ENCODE peak calls at places on chromosomes 4 and X, in eight cellular contexts. P is right lobe of liver, M is lung, W is PC-9, V is cardiac muscle cell, T is testis, L is hepatocyte, I is fibroblast of lung. J is an unnamed sample. For H3K4me1, the result is how much of the 10 kb centered on the place peaks cover.

GRCh38 chrX:78708171-78708570 is 39.3 kb upstream of the LPAR4 start:
- DNase-seq in P (no peak), M (no peak), W (no peak), V (peak), T (no peak), L (peak), I (peak), J (no peak)

GRCh38 chr4:5722328-5722727 is 11.3 kb downstream of the EVC start:
- DNase-seq in P (no peak), M (no peak), W (no peak), V (no peak), T (no peak), L (peak), I (peak), J (no peak)

GRCh38 chr4:169869487-169869886 is 111.7 kb upstream of the HPF1 start:
- DNase-seq in P (no peak), M (no peak), W (no peak), V (no peak), T (no peak), L (no peak), I (no peak), J (no peak)

GRCh38 chrX:85001344-85001743 is 2.3 kb upstream of the APOOL start:
- DNase-seq in P (no peak), M (no peak), W (no peak), V (no peak), T (no peak), L (no peak), I (no peak), J (no peak)

GRCh38 chr4:156190606-156191005 is 236.9 kb upstream of the CTSO start:
- DNase-seq in P (no peak), M (no peak), W (no peak), V (no peak), T (no peak), L (no peak), I (peak), J (no peak)

GRCh38 chrX:20015945-20016617 is 25.2 kb upstream of the BCLAF3 start:
- DNase-seq in P (no peak), M (no peak), W (no peak), V (no peak), T (no peak), L (no peak), I (peak), J (no peak)

GRCh38 chr4:88257726-88258125 is 26.6 kb downstream of the PPM1K start:
- DNase-seq in P (no peak), M (no peak), W (no peak), V (no peak), T (no peak), L (no peak), I (no peak), J (no peak)

GRCh38 chr4:5711479-5712184 is 631 bp downstream of the EVC start:
- DNase-seq in P (no peak), M (no peak), W (no peak), V (no peak), T (peak), L (no peak), I (peak), J (peak)

GRCh38 chr4:82745173-82745842 is 53.3 kb downstream of the SCD5 start:
- DNase-seq in P (no peak), M (no peak), W (peak), V (no peak), T (no peak), L (no peak), I (peak), J (no peak)

GRCh38 chr4:41709844-41710481 is 38.6 kb downstream of the PHOX2B start:
- DNase-seq in P (no peak), M (no peak), W (no peak), V (no peak), T (no peak), L (peak), I (peak), J (no peak)

GRCh38 chrX:13147758-13148157 is 103.3 kb upstream of the FAM9C start:
- DNase-seq in P (no peak), M (no peak), W (no peak), V (no peak), T (no peak), L (no peak), I (no peak), J (no peak)

GRCh38 chr4:63764400-63764799 is 644.9 kb downstream of the TECRL start:
- DNase-seq in P (no peak), M (no peak), W (no peak), V (no peak), T (no peak), L (no peak), I (no peak), J (no peak)

GRCh38 chr4:138301536-138301935 is 59.4 kb upstream of the SLC7A11 start:
- DNase-seq in P (no peak), M (no peak), W (no peak), V (peak), T (no peak), L (peak), I (no peak), J (no peak)

GRCh38 chr4:6378493-6379445 is 93.6 kb downstream of the PPP2R2C start:
- DNase-seq in P (peak), M (no peak), W (no peak), V (no peak), T (no peak), L (no peak), I (no peak), J (no peak)

GRCh38 chr4:73575667-73576066 is 44.6 kb downstream of the RASSF6 start:
- DNase-seq in P (no peak), M (no peak), W (no peak), V (no peak), T (no peak), L (no peak), I (no peak), J (no peak)

GRCh38 chrX:149950681-149951080 is 12.4 kb upstream of the EOLA2 start:
- DNase-seq in P (no peak), M (no peak), W (no peak), V (peak), T (peak), L (peak), I (peak), J (no peak)

GRCh38 chr4:30903493-30903892 is 183.3 kb downstream of the PCDH7 start:
- DNase-seq in P (no peak), M (no peak), W (no peak), V (no peak), T (no peak), L (no peak), I (peak), J (no peak)

GRCh38 chr4:13829457-13829856 is 201.9 kb upstream of the BOD1L1 start:
- DNase-seq in P (no peak), M (no peak), W (no peak), V (no peak), T (no peak), L (no peak), I (no peak), J (no peak)

GRCh38 chr4:92641409-92641808 is 337.6 kb downstream of the GRID2 start:
- DNase-seq in P (no peak), M (no peak), W (no peak), V (no peak), T (no peak), L (no peak), I (no peak), J (no peak)

GRCh38 chr4:40003986-40004385 is 26.3 kb upstream of the PDS5A start:
- DNase-seq in P (no peak), M (no peak), W (no peak), V (no peak), T (no peak), L (no peak), I (peak), J (no peak)

GRCh38 chr4:38803833-38804653 is 548 bp downstream of the TLR1 start:
- DNase-seq in P (no peak), M (no peak), W (no peak), V (no peak), T (no peak), L (no peak), I (no peak), J (no peak)

GRCh38 chrX:13646154-13646549 is 6.8 kb upstream of the TCEANC start:
- DNase-seq in P (peak), M (peak), W (peak), V (peak), T (peak), L (peak), I (peak), J (peak)

GRCh38 chr4:84151574-84151973 is 347.5 kb downstream of the NKX6-1 start:
- DNase-seq in P (no peak), M (no peak), W (no peak), V (no peak), T (no peak), L (no peak), I (no peak), J (no peak)
- TF ChIP-seq CTCF in P (no peak), M (no peak), W (no peak), V (no peak), T (no peak), L (no peak), I (no peak), J (no peak)

GRCh38 chr4:185209031-185209851 is at the start of gene SNX25:
- DNase-seq in P (peak), M (peak), W (peak), V (peak), T (peak), L (peak), I (peak), J (peak)

GRCh38 chr4:185204238-185204910 is 574 bp upstream of the CFAP97 start:
- DNase-seq in P (no peak), M (no peak), W (no peak), V (no peak), T (no peak), L (no peak), I (no peak), J (no peak)

GRCh38 chr4:185202984-185203379 is 818 bp downstream of the CFAP97 start:
- DNase-seq in P (no peak), M (no peak), W (no peak), V (no peak), T (no peak), L (no peak), I (no peak), J (no peak)

GRCh38 chr4:185203380-185204237 is at the start of gene CFAP97:
- DNase-seq in P (peak), M (peak), W (peak), V (peak), T (peak), L (peak), I (peak), J (peak)

GRCh38 chr4:185205697-185206342 is 2.0 kb upstream of the CFAP97 start:
- DNase-seq in P (no peak), M (no peak), W (no peak), V (no peak), T (no peak), L (no peak), I (no peak), J (no peak)
- H3K4me1 ChIP-seq in P (under half), M (under half), W (under half), V (under half), T (under half), L (under half), I (under half), J (under half)

DNA sequence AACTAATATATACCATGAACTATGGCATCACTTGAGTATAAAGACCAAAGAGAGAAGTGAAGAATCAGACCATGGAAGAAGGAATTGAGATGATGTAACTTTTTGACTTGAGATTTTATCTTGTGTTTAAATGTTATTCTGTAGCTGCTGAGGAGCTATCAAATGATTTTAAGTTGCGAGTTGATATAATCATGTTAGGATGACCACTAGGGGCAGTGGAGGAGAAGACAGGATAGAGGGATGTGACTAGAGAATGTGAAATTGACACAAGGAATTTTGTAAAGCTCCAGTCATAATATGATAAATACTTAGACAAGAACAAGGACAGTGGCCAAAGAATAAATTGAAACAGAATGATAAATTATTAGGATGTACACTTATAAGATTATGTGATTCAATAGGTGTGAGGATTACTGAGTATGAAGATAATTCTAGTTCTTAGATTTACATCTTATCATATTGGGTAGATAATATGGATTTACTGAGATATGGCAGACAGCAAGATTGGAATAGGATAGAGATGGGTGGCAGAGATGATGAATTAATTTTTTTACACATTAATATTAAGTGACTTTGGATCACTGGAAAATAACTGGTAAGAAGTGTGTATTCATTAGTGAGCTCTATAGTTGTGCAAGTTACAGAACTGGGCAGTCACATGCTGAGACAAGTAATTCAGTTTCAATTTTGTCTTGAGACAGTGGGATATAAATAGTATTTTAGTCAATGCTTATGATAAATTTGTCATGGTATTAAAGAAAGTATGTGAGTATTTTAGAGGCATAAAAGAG is 816.0 kb upstream of the PCDH10 start:
- DNase-seq in P (no peak), M (no peak), W (no peak), V (no peak), T (no peak), L (peak), I (peak), J (no peak)
- TF ChIP-seq CTCF in P (peak), M (no peak), W (peak), V (peak), T (no peak), L (peak), I (peak), J (no peak)

GRCh38 chr4:78417603-78418002 is 134.0 kb upstream of the ANXA3 start:
- DNase-seq in P (no peak), M (no peak), W (no peak), V (no peak), T (no peak), L (no peak), I (no peak), J (no peak)
- H3K4me1 ChIP-seq in P (under half), M (under half), W (under half), V (under half), T (under half), L (under half), I (under half), J (under half)

GRCh38 chr4:75015627-75016026 is 82.7 kb downstream of the PARM1 start:
- DNase-seq in P (no peak), M (peak), W (no peak), V (no peak), T (no peak), L (no peak), I (no peak), J (peak)
- TF ChIP-seq CTCF in P (no peak), M (no peak), W (no peak), V (no peak), T (no peak), L (no peak), I (no peak), J (no peak)

DNA sequence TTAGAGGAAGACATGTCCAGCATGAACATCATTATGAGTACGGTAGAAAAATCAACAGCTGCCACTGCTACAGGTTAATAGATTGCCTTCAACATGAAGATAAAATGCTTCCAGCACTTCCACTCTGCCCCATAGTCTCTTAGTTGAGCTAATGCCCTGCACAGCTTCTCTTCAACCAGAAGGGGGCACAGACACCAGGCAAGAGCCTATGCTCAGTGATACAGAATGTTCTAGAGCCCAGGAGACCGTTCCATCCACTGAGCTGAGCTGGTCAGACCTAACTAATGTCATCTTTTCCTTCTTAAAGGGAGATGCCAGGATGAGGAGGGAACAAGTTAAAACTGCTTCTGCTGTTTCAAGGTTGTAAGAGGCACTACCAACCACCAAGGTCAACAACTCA is 42.2 kb downstream of the SMIM10L2A start:
- DNase-seq in P (no peak), M (no peak), W (no peak), V (no peak), T (no peak), L (no peak), I (no peak), J (no peak)
- H3K4me1 ChIP-seq in P (under half), M (under half), W (under half), V (under half), T (under half), L (under half), I (under half), J (under half)

GRCh38 chr4:14829795-14830194 is 172.5 kb upstream of the CPEB2 start:
- DNase-seq in P (peak), M (no peak), W (no peak), V (no peak), T (no peak), L (no peak), I (no peak), J (no peak)
- TF ChIP-seq CTCF in P (no peak), M (no peak), W (no peak), V (no peak), T (no peak), L (no peak), I (no peak), J (no peak)

DNA sequence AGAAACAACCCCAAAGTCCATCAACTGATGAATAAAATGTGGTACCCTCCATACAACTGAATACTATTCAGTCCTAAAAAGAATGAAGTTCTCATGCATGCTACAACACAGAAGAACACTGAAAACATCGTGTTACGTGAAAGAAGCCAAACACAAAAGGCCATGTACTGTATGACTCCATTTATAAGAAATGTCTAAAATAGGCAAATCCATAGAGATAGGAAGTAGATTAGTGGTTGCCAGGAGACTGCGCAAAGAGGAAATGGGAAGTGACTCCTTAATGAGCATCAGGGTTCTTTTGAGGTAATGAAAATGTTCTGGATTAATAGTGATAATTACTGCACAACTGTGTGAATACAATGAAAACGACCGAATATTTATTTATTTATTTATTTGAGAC is 23.4 kb downstream of the FBXW7 start:
- DNase-seq in P (no peak), M (no peak), W (no peak), V (no peak), T (no peak), L (no peak), I (no peak), J (peak)
- H3K4me1 ChIP-seq in P (under half), M (under half), W (under half), V (under half), T (under half), L (under half), I (under half), J (under half)

GRCh38 chrX:154526901-154527675 is 11.1 kb upstream of the FAM3A start:
- DNase-seq in P (no peak), M (peak), W (peak), V (peak), T (peak), L (peak), I (peak), J (peak)

GRCh38 chrX:154531626-154532025 is 15.0 kb downstream of the G6PD start:
- DNase-seq in P (no peak), M (no peak), W (peak), V (peak), T (no peak), L (peak), I (peak), J (no peak)

GRCh38 chrX:154529206-154529612 is 13.2 kb upstream of the FAM3A start:
- DNase-seq in P (no peak), M (no peak), W (peak), V (no peak), T (peak), L (no peak), I (no peak), J (no peak)

GRCh38 chrX:154532690-154533089 is 14.0 kb downstream of the G6PD start:
- DNase-seq in P (no peak), M (no peak), W (no peak), V (no peak), T (no peak), L (no peak), I (no peak), J (no peak)

GRCh38 chrX:154530286-154530685 is 14.3 kb upstream of the FAM3A start:
- DNase-seq in P (no peak), M (no peak), W (no peak), V (no peak), T (no peak), L (no peak), I (no peak), J (no peak)
- TF ChIP-seq CTCF in P (no peak), M (no peak), W (no peak), V (no peak), T (no peak), L (no peak), I (no peak), J (no peak)

GRCh38 chr4:102557636-102558035 is 56.5 kb downstream of the NFKB1 start:
- DNase-seq in P (no peak), M (no peak), W (no peak), V (no peak), T (no peak), L (no peak), I (no peak), J (no peak)

GRCh38 chr4:102560115-102560514 is 59.0 kb downstream of the NFKB1 start:
- DNase-seq in P (no peak), M (no peak), W (no peak), V (no peak), T (no peak), L (no peak), I (no peak), J (no peak)

GRCh38 chr4:102562995-102563394 is 61.8 kb downstream of the NFKB1 start:
- DNase-seq in P (no peak), M (no peak), W (no peak), V (no peak), T (no peak), L (no peak), I (peak), J (no peak)

GRCh38 chr4:102564399-102564921 is 63.3 kb downstream of the NFKB1 start:
- DNase-seq in P (no peak), M (no peak), W (no peak), V (no peak), T (no peak), L (no peak), I (peak), J (no peak)

GRCh38 chr4:102560743-102561341 is 59.7 kb downstream of the NFKB1 start:
- DNase-seq in P (no peak), M (no peak), W (no peak), V (no peak), T (no peak), L (no peak), I (no peak), J (no peak)
- H3K4me1 ChIP-seq in P (under half), M (under half), W (under half), V (under half), T (under half), L (under half), I (under half), J (half or more)